ENCODE peak calls at places on chromosome 21, in seven cellular contexts. E is upper lobe of left lung, X is HCT116, M is A549, G is body of pancreas, R is right lobe of liver, T is heart left ventricle. I is an unnamed sample.

GRCh38 chr21:20971296-20971921 is 26.8 kb upstream of the NCAM2 start:
- ATAC-seq in E (no peak), X (no peak), M (no peak), G (no peak), R (peak; percentile 57), T (no peak), I (no peak)

GRCh38 chr21:38813143-38813542 is 7.4 kb downstream of the ETS2 start:
- ATAC-seq in E (no peak), X (no peak), M (no peak), G (no peak), R (no peak), T (no peak), I (no peak)

GRCh38 chr21:25822981-25823380 is 88.2 kb downstream of the GABPA start:
- ATAC-seq in E (no peak), X (no peak), M (no peak), G (no peak), R (no peak), T (no peak), I (no peak)

GRCh38 chr21:29075706-29076447 is 2.4 kb upstream of the CCT8 start:
- ATAC-seq in E (no peak), X (peak; percentile 12), M (no peak), G (no peak), R (no peak), T (no peak), I (no peak)

GRCh38 chr21:37562920-37563640 is 196.5 kb downstream of the DYRK1A start:
- ATAC-seq in E (no peak), X (no peak), M (peak; percentile 2), G (peak; percentile 34), R (peak; percentile 11), T (peak; percentile 3), I (peak; percentile 14)

GRCh38 chr21:42248783-42249597 is 30.1 kb downstream of the ABCG1 start:
- ATAC-seq in E (no peak), X (no peak), M (no peak), G (no peak), R (peak; percentile 52), T (no peak), I (no peak)

GRCh38 chr21:33844104-33844889 is 71.3 kb downstream of the ATP5PO start:
- ATAC-seq in E (no peak), X (no peak), M (no peak), G (peak; percentile 90), R (no peak), T (peak; percentile 89), I (no peak)

GRCh38 chr21:34946385-34947121 is 102.5 kb downstream of the RUNX1 start:
- ATAC-seq in E (no peak), X (no peak), M (no peak), G (no peak), R (no peak), T (no peak), I (no peak)

GRCh38 chr21:15199414-15199813 is 134.6 kb upstream of the NRIP1 start:
- ATAC-seq in E (no peak), X (no peak), M (peak; percentile 50), G (no peak), R (no peak), T (peak; percentile 95), I (no peak)

GRCh38 chr21:23792300-23792699 is 1815.0 kb downstream of the MRPL39 start:
- ATAC-seq in E (no peak), X (no peak), M (no peak), G (no peak), R (no peak), T (no peak), I (no peak)

GRCh38 chr21:38249256-38249655 is 7.5 kb upstream of the KCNJ15 start:
- ATAC-seq in E (no peak), X (no peak), M (no peak), G (no peak), R (no peak), T (no peak), I (no peak)

GRCh38 chr21:31780944-31781343 is 49.0 kb upstream of the SCAF4 start:
- ATAC-seq in E (peak; percentile 57), X (peak; percentile 83), M (peak; percentile 56), G (no peak), R (peak; percentile 28), T (no peak), I (no peak)

GRCh38 chr21:35614412-35614901 is 445.9 kb downstream of the SETD4 start:
- ATAC-seq in E (no peak), X (peak; percentile 42), M (no peak), G (no peak), R (no peak), T (no peak), I (no peak)

GRCh38 chr21:35648512-35648911 is 411.8 kb downstream of the SETD4 start:
- ATAC-seq in E (no peak), X (peak; percentile 44), M (no peak), G (peak; percentile 78), R (peak; percentile 98), T (no peak), I (no peak)

GRCh38 chr21:35106246-35106835 is 57.2 kb upstream of the RUNX1 start:
- ATAC-seq in E (no peak), X (no peak), M (no peak), G (no peak), R (no peak), T (peak; percentile 96), I (no peak)

GRCh38 chr21:45060089-45060488 is 14.3 kb upstream of the ADARB1 start:
- ATAC-seq in E (no peak), X (no peak), M (no peak), G (no peak), R (no peak), T (no peak), I (no peak)

GRCh38 chr21:36700961-36701911 is 2.3 kb downstream of the SIM2 start:
- ATAC-seq in E (no peak), X (peak; percentile 26), M (no peak), G (no peak), R (peak; percentile 18), T (peak; percentile 28), I (no peak)

GRCh38 chr21:45084121-45084520 is 9.7 kb downstream of the ADARB1 start:
- ATAC-seq in E (no peak), X (no peak), M (no peak), G (no peak), R (no peak), T (no peak), I (no peak)

GRCh38 chr21:45293726-45294401 is 6.2 kb upstream of the POFUT2 start:
- ATAC-seq in E (peak; percentile 2), X (no peak), M (no peak), G (no peak), R (no peak), T (peak; percentile 9), I (peak; percentile 1)

GRCh38 chr21:37430184-37430821 is 63.7 kb downstream of the DYRK1A start:
- ATAC-seq in E (no peak), X (no peak), M (no peak), G (no peak), R (peak; percentile 92), T (peak; percentile 49), I (no peak)

GRCh38 chr21:26470361-26471115 is 102.5 kb downstream of the CYYR1 start:
- ATAC-seq in E (no peak), X (no peak), M (no peak), G (no peak), R (no peak), T (no peak), I (no peak)

GRCh38 chr21:45224189-45224938 is 63.3 kb downstream of the POFUT2 start:
- ATAC-seq in E (peak; percentile 62), X (no peak), M (no peak), G (peak; percentile 35), R (no peak), T (peak; percentile 47), I (no peak)

GRCh38 chr21:16330340-16331319 is 600.8 kb downstream of the USP25 start:
- ATAC-seq in E (peak; percentile 81), X (peak; percentile 64), M (peak; percentile 97), G (peak; percentile 94), R (peak; percentile 99), T (peak; percentile 95), I (peak; percentile 86)
- H3K4me3 ChIP-seq in E (no peak overlapping the region), X (no peak overlapping the region), M (no peak overlapping the region), G (no peak overlapping the region), R (no peak overlapping the region), T (no peak overlapping the region), I (no peak overlapping the region)

DNA sequence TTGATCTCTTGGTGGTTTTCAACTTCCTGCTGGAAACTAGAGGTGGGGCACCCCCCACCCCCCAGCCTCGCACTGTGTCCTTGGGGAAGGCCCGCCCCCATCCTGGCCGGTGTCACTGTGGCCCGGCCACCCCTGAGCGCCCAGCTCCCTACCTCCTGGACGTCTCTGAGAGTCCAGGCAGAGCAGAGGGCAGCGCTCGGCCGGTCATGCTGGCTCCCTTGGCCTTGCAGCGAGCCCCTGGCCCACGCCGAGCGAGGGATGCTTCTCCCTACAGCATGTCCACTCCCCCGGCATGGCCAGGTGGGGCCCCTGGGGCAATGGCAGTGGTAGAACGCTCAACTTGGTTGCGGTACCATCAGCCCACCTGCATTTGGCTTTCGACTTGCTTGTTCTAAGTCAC is 28.7 kb upstream of the TRAPPC10 start:
- ATAC-seq in E (no peak), X (no peak), M (no peak), G (no peak), R (no peak), T (no peak), I (no peak)
- TF ChIP-seq POLR2A in E (no peak), X (no peak), M (no peak), G (no peak), R (no peak), T (no peak), I (no peak)

GRCh38 chr21:46667735-46668380 is 32.4 kb downstream of the PRMT2 start:
- ATAC-seq in E (no peak), X (peak; percentile 77), M (peak; percentile 86), G (no peak), R (no peak), T (peak; percentile 44), I (no peak)
- H3K4me3 ChIP-seq in E (peak overlapping the region; percentile 48), X (peak overlapping the region; percentile 51), M (peak overlapping the region; percentile 57), G (no peak overlapping the region), R (peak overlapping the region; percentile 27), T (peak overlapping the region; percentile 50), I (peak overlapping the region; percentile 48)

GRCh38 chr21:43643193-43643592 is 16.1 kb downstream of the HSF2BP start:
- ATAC-seq in E (no peak), X (no peak), M (no peak), G (no peak), R (no peak), T (no peak), I (no peak)

GRCh38 chr21:43645987-43646386 is 13.3 kb downstream of the HSF2BP start:
- ATAC-seq in E (no peak), X (no peak), M (no peak), G (no peak), R (no peak), T (no peak), I (no peak)

GRCh38 chr21:43646550-43647260 is 12.6 kb downstream of the HSF2BP start:
- ATAC-seq in E (peak; percentile 98), X (peak; percentile 99), M (peak; percentile 95), G (peak; percentile 99), R (peak; percentile 99), T (peak; percentile 97), I (peak; percentile 95)

GRCh38 chr21:43644609-43645008 is 14.7 kb downstream of the HSF2BP start:
- ATAC-seq in E (no peak), X (no peak), M (peak; percentile 51), G (no peak), R (no peak), T (no peak), I (no peak)

DNA sequence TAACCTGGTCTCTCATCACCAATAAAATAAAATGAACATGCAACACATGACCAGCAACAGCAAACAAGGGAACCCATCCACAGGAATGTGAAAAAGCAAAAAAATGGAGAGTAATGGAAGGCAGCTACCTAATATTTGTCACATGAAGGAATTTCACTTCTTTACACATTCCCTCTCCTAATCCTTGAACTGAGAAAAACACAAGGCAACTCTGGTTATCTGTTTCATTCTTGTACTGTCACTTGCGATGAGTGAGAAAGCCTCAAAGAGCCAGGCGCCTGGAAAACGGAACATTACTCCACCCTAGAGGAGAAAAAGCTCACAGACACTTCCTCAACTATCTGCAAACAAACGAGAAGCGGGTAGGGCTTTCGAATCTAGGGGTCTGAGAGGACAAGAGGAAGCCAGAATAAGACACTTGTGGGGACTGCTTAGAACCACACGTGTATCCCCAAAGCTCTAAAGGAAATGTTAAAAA is 13.8 kb downstream of the HSF2BP start:
- ATAC-seq in E (peak; percentile 81), X (no peak), M (peak; percentile 89), G (peak; percentile 36), R (peak; percentile 81), T (peak; percentile 85), I (peak; percentile 40)
- TF ChIP-seq POLR2A in E (no peak), X (no peak), M (no peak), G (no peak), R (no peak), T (no peak), I (no peak)

I was measured in gastroesophageal sphincter.